ENCODE peak calls at places on chromosome 16, in ten cellular contexts. One of them, this sample, is unnamed.

GRCh38 chr16:84851192-84852127 is 31.7 kb downstream of the CRISPLD2 start:
- DNase-seq in fibroblast of lung: peak
- DNase-seq in NCI-H510A: peak
- DNase-seq in activated CD4-positive, alpha-beta T cell treated with anti-CD3 and anti-CD28 coated beads, Interleukin-2, amount 50 U/mL, for 4 hours: no peak
- DNase-seq in activated CD8-positive, alpha-beta T cell treated with anti-CD3 and anti-CD28 coated beads for 36 hours: no peak
- DNase-seq in ELR: peak
- DNase-seq in A549: peak
- DNase-seq in ovary: no peak
- DNase-seq in IMR-90: peak
- DNase-seq in posterior vena cava: no peak
- DNase-seq in this sample: peak

GRCh38 chr16:85935957-85936760 is 37.2 kb downstream of the IRF8 start:
- DNase-seq in fibroblast of lung: peak
- DNase-seq in NCI-H510A: no peak
- DNase-seq in activated CD4-positive, alpha-beta T cell treated with anti-CD3 and anti-CD28 coated beads, Interleukin-2, amount 50 U/mL, for 4 hours: peak
- DNase-seq in activated CD8-positive, alpha-beta T cell treated with anti-CD3 and anti-CD28 coated beads for 36 hours: peak
- DNase-seq in ELR: no peak
- DNase-seq in A549: no peak
- DNase-seq in ovary: no peak
- DNase-seq in IMR-90: no peak
- DNase-seq in posterior vena cava: no peak
- DNase-seq in this sample: no peak

GRCh38 chr16:75948441-75948840 is 222.2 kb upstream of the CPHXL start:
- DNase-seq in fibroblast of lung: no peak
- DNase-seq in NCI-H510A: no peak
- DNase-seq in activated CD4-positive, alpha-beta T cell treated with anti-CD3 and anti-CD28 coated beads, Interleukin-2, amount 50 U/mL, for 4 hours: no peak
- DNase-seq in activated CD8-positive, alpha-beta T cell treated with anti-CD3 and anti-CD28 coated beads for 36 hours: no peak
- DNase-seq in ELR: no peak
- DNase-seq in A549: no peak
- DNase-seq in ovary: no peak
- DNase-seq in IMR-90: no peak
- DNase-seq in posterior vena cava: no peak
- DNase-seq in this sample: no peak

GRCh38 chr16:6625606-6626005 is 707.0 kb upstream of the RBFOX1 start:
- DNase-seq in fibroblast of lung: no peak
- DNase-seq in NCI-H510A: no peak
- DNase-seq in activated CD4-positive, alpha-beta T cell treated with anti-CD3 and anti-CD28 coated beads, Interleukin-2, amount 50 U/mL, for 4 hours: no peak
- DNase-seq in activated CD8-positive, alpha-beta T cell treated with anti-CD3 and anti-CD28 coated beads for 36 hours: no peak
- DNase-seq in ELR: no peak
- DNase-seq in A549: no peak
- DNase-seq in ovary: no peak
- DNase-seq in IMR-90: no peak
- DNase-seq in posterior vena cava: no peak
- DNase-seq in this sample: no peak

GRCh38 chr16:58029410-58029809 is 3.9 kb downstream of the MMP15 start:
- DNase-seq in fibroblast of lung: no peak
- DNase-seq in NCI-H510A: no peak
- DNase-seq in activated CD4-positive, alpha-beta T cell treated with anti-CD3 and anti-CD28 coated beads, Interleukin-2, amount 50 U/mL, for 4 hours: no peak
- DNase-seq in activated CD8-positive, alpha-beta T cell treated with anti-CD3 and anti-CD28 coated beads for 36 hours: no peak
- DNase-seq in ELR: no peak
- DNase-seq in A549: no peak
- DNase-seq in ovary: no peak
- DNase-seq in IMR-90: no peak
- DNase-seq in posterior vena cava: no peak
- DNase-seq in this sample: no peak

GRCh38 chr16:68951991-68952877 is 108.9 kb downstream of the TANGO6 start:
- DNase-seq in fibroblast of lung: peak
- DNase-seq in NCI-H510A: no peak
- DNase-seq in activated CD4-positive, alpha-beta T cell treated with anti-CD3 and anti-CD28 coated beads, Interleukin-2, amount 50 U/mL, for 4 hours: no peak
- DNase-seq in activated CD8-positive, alpha-beta T cell treated with anti-CD3 and anti-CD28 coated beads for 36 hours: no peak
- DNase-seq in ELR: peak
- DNase-seq in A549: peak
- DNase-seq in ovary: no peak
- DNase-seq in IMR-90: peak
- DNase-seq in posterior vena cava: no peak
- DNase-seq in this sample: no peak

GRCh38 chr16:29898135-29898534 is 1.2 kb downstream of the SEZ6L2 start:
- DNase-seq in fibroblast of lung: no peak
- DNase-seq in NCI-H510A: no peak
- DNase-seq in activated CD4-positive, alpha-beta T cell treated with anti-CD3 and anti-CD28 coated beads, Interleukin-2, amount 50 U/mL, for 4 hours: no peak
- DNase-seq in activated CD8-positive, alpha-beta T cell treated with anti-CD3 and anti-CD28 coated beads for 36 hours: no peak
- DNase-seq in ELR: no peak
- DNase-seq in A549: no peak
- DNase-seq in ovary: no peak
- DNase-seq in IMR-90: no peak
- DNase-seq in posterior vena cava: no peak
- DNase-seq in this sample: no peak

GRCh38 chr16:4376126-4376819 is 4.6 kb downstream of the VASN start:
- DNase-seq in fibroblast of lung: peak
- DNase-seq in NCI-H510A: no peak
- DNase-seq in activated CD4-positive, alpha-beta T cell treated with anti-CD3 and anti-CD28 coated beads, Interleukin-2, amount 50 U/mL, for 4 hours: no peak
- DNase-seq in activated CD8-positive, alpha-beta T cell treated with anti-CD3 and anti-CD28 coated beads for 36 hours: no peak
- DNase-seq in ELR: peak
- DNase-seq in A549: no peak
- DNase-seq in ovary: peak
- DNase-seq in IMR-90: peak
- DNase-seq in posterior vena cava: peak
- DNase-seq in this sample: peak

GRCh38 chr16:81921415-81921814 is 89.9 kb downstream of the SDR42E1 start:
- DNase-seq in fibroblast of lung: peak
- DNase-seq in NCI-H510A: no peak
- DNase-seq in activated CD4-positive, alpha-beta T cell treated with anti-CD3 and anti-CD28 coated beads, Interleukin-2, amount 50 U/mL, for 4 hours: no peak
- DNase-seq in activated CD8-positive, alpha-beta T cell treated with anti-CD3 and anti-CD28 coated beads for 36 hours: no peak
- DNase-seq in ELR: no peak
- DNase-seq in A549: no peak
- DNase-seq in ovary: no peak
- DNase-seq in IMR-90: peak
- DNase-seq in posterior vena cava: no peak
- DNase-seq in this sample: no peak

GRCh38 chr16:67661101-67661661 is 421 bp downstream of the PARD6A start:
- DNase-seq in fibroblast of lung: peak
- DNase-seq in NCI-H510A: no peak
- DNase-seq in activated CD4-positive, alpha-beta T cell treated with anti-CD3 and anti-CD28 coated beads, Interleukin-2, amount 50 U/mL, for 4 hours: no peak
- DNase-seq in activated CD8-positive, alpha-beta T cell treated with anti-CD3 and anti-CD28 coated beads for 36 hours: peak
- DNase-seq in ELR: peak
- DNase-seq in A549: peak
- DNase-seq in ovary: no peak
- DNase-seq in IMR-90: peak
- DNase-seq in posterior vena cava: no peak
- DNase-seq in this sample: peak

GRCh38 chr16:14309001-14309886 is 238.1 kb downstream of the MRTFB start:
- DNase-seq in fibroblast of lung: peak
- DNase-seq in NCI-H510A: no peak
- DNase-seq in activated CD4-positive, alpha-beta T cell treated with anti-CD3 and anti-CD28 coated beads, Interleukin-2, amount 50 U/mL, for 4 hours: no peak
- DNase-seq in activated CD8-positive, alpha-beta T cell treated with anti-CD3 and anti-CD28 coated beads for 36 hours: peak
- DNase-seq in ELR: peak
- DNase-seq in A549: no peak
- DNase-seq in ovary: no peak
- DNase-seq in IMR-90: peak
- DNase-seq in posterior vena cava: no peak
- DNase-seq in this sample: peak

GRCh38 chr16:72604375-72604774 is 432.4 kb upstream of the PMFBP1 start:
- DNase-seq in fibroblast of lung: no peak
- DNase-seq in NCI-H510A: no peak
- DNase-seq in activated CD4-positive, alpha-beta T cell treated with anti-CD3 and anti-CD28 coated beads, Interleukin-2, amount 50 U/mL, for 4 hours: no peak
- DNase-seq in activated CD8-positive, alpha-beta T cell treated with anti-CD3 and anti-CD28 coated beads for 36 hours: no peak
- DNase-seq in ELR: no peak
- DNase-seq in A549: no peak
- DNase-seq in ovary: no peak
- DNase-seq in IMR-90: no peak
- DNase-seq in posterior vena cava: no peak
- DNase-seq in this sample: no peak

GRCh38 chr16:19517424-19518089 is 4.3 kb downstream of the GDE1 start:
- DNase-seq in fibroblast of lung: peak
- DNase-seq in NCI-H510A: no peak
- DNase-seq in activated CD4-positive, alpha-beta T cell treated with anti-CD3 and anti-CD28 coated beads, Interleukin-2, amount 50 U/mL, for 4 hours: no peak
- DNase-seq in activated CD8-positive, alpha-beta T cell treated with anti-CD3 and anti-CD28 coated beads for 36 hours: peak
- DNase-seq in ELR: peak
- DNase-seq in A549: peak
- DNase-seq in ovary: no peak
- DNase-seq in IMR-90: peak
- DNase-seq in posterior vena cava: no peak
- DNase-seq in this sample: no peak

GRCh38 chr16:59635674-59636073 is 901.6 kb upstream of the GOT2 start:
- DNase-seq in fibroblast of lung: peak
- DNase-seq in NCI-H510A: no peak
- DNase-seq in activated CD4-positive, alpha-beta T cell treated with anti-CD3 and anti-CD28 coated beads, Interleukin-2, amount 50 U/mL, for 4 hours: no peak
- DNase-seq in activated CD8-positive, alpha-beta T cell treated with anti-CD3 and anti-CD28 coated beads for 36 hours: no peak
- DNase-seq in ELR: peak
- DNase-seq in A549: no peak
- DNase-seq in ovary: no peak
- DNase-seq in IMR-90: peak
- DNase-seq in posterior vena cava: no peak
- DNase-seq in this sample: no peak

GRCh38 chr16:66525396-66526180 is 24.3 kb downstream of the TK2 start:
- DNase-seq in fibroblast of lung: peak
- DNase-seq in NCI-H510A: no peak
- DNase-seq in activated CD4-positive, alpha-beta T cell treated with anti-CD3 and anti-CD28 coated beads, Interleukin-2, amount 50 U/mL, for 4 hours: no peak
- DNase-seq in activated CD8-positive, alpha-beta T cell treated with anti-CD3 and anti-CD28 coated beads for 36 hours: no peak
- DNase-seq in ELR: peak
- DNase-seq in A549: no peak
- DNase-seq in ovary: no peak
- DNase-seq in IMR-90: no peak
- DNase-seq in posterior vena cava: peak
- DNase-seq in this sample: no peak

GRCh38 chr16:23905027-23905426 is 69.2 kb downstream of the PRKCB start:
- DNase-seq in fibroblast of lung: peak
- DNase-seq in NCI-H510A: no peak
- DNase-seq in activated CD4-positive, alpha-beta T cell treated with anti-CD3 and anti-CD28 coated beads, Interleukin-2, amount 50 U/mL, for 4 hours: no peak
- DNase-seq in activated CD8-positive, alpha-beta T cell treated with anti-CD3 and anti-CD28 coated beads for 36 hours: no peak
- DNase-seq in ELR: peak
- DNase-seq in A549: peak
- DNase-seq in ovary: peak
- DNase-seq in IMR-90: peak
- DNase-seq in posterior vena cava: peak
- DNase-seq in this sample: no peak

GRCh38 chr16:85129846-85130706 is 17.8 kb upstream of the CIBAR2 start:
- DNase-seq in fibroblast of lung: no peak
- DNase-seq in NCI-H510A: no peak
- DNase-seq in activated CD4-positive, alpha-beta T cell treated with anti-CD3 and anti-CD28 coated beads, Interleukin-2, amount 50 U/mL, for 4 hours: no peak
- DNase-seq in activated CD8-positive, alpha-beta T cell treated with anti-CD3 and anti-CD28 coated beads for 36 hours: no peak
- DNase-seq in ELR: no peak
- DNase-seq in A549: no peak
- DNase-seq in ovary: peak
- DNase-seq in IMR-90: peak
- DNase-seq in posterior vena cava: no peak
- DNase-seq in this sample: no peak

This sample was measured in pancreas.